ENCODE peak calls at places on chromosomes 3 and 15, in seven cellular contexts. H is GM20000; U is stimulated activated CD4-positive, alpha-beta T cell treated with anti-CD3 and anti-CD28 coated beads, Interleukin-1b, Interleukin-23, amount 100 ng/mL, for 48 hours; X is erythroblast; E is A549; C is dorsolateral prefrontal cortex; Y is NCI-H1092. N is an unnamed sample.
A peak's percentile ranks its signal among the peaks of the same experiment; 100 is the strongest.

GRCh38 chr3:131729561-131729960 is 226.8 kb upstream of the MRPL3 start:
- DNase-seq in X (no peak), Y (no peak), C (no peak), H (no peak), E (no peak), U (no peak), N (no peak)

GRCh38 chr15:24857094-24857437 is 97.7 kb upstream of the SNRPN start:
- DNase-seq in H (no peak), X (no peak), U (no peak), E (no peak), Y (no peak), C (no peak), N (no peak)

GRCh38 chr15:73617310-73617709 is 15.9 kb downstream of the NPTN start:
- DNase-seq in Y (no peak), C (no peak), E (no peak), H (no peak), U (no peak), X (no peak), N (no peak)

GRCh38 chr3:89570465-89570864 is 463.0 kb downstream of the EPHA3 start:
- DNase-seq in E (no peak), U (no peak), C (no peak), X (no peak), Y (no peak), H (no peak), N (no peak)

GRCh38 chr15:63971427-63971805 is 74.9 kb downstream of the DAPK2 start:
- DNase-seq in C (no peak), E (no peak), U (peak; percentile 52), Y (no peak), X (no peak), H (peak; percentile 49), N (no peak)

GRCh38 chr15:68787609-68788264 is 33.0 kb downstream of the ANP32A start:
- DNase-seq in U (no peak), C (no peak), E (no peak), H (no peak), Y (no peak), X (no peak), N (no peak)

GRCh38 chr3:159832024-159832423 is 156.6 kb upstream of the IL12A start:
- DNase-seq in H (peak; percentile 27), C (no peak), X (no peak), Y (no peak), E (no peak), U (no peak), N (no peak)

GRCh38 chr3:41434781-41435180 is 235.5 kb downstream of the CTNNB1 start:
- DNase-seq in E (no peak), X (no peak), Y (no peak), C (no peak), H (no peak), U (no peak), N (no peak)

GRCh38 chr3:27978440-27978839 is 256.3 kb upstream of the EOMES start:
- DNase-seq in H (no peak), U (no peak), C (no peak), Y (no peak), X (no peak), E (no peak), N (no peak)

GRCh38 chr3:10532939-10533730 is 27.7 kb upstream of the ATP2B2 start:
- DNase-seq in C (no peak), E (no peak), Y (no peak), H (no peak), X (no peak), U (no peak), N (no peak)